ENCODE peak calls at places on chromosome 7, in seven cellular contexts. H is astrocyte, E is endodermal cell, I is H9, N is HT-29, X is NCI-H460, P is NCI-H2081. B is an unnamed sample.

GRCh38 chr7:3495530-3495929 is 194.5 kb downstream of the SDK1 start:
- DNase-seq in H (no peak), E (no peak), I (no peak), N (no peak), X (no peak), P (no peak), B (no peak)

GRCh38 chr7:42198974-42199668 is 37.9 kb downstream of the GLI3 start:
- DNase-seq in H (peak; percentile 72), E (no peak), I (no peak), N (no peak), X (no peak), P (no peak), B (no peak)

GRCh38 chr7:44534501-44534900 is 6.6 kb downstream of the NPC1L1 start:
- DNase-seq in H (no peak), E (peak; percentile 93), I (peak; percentile 85), N (peak; percentile 65), X (peak; percentile 49), P (peak; percentile 25), B (no peak)

GRCh38 chr7:100879685-100880261 is 4.9 kb downstream of the SRRT start:
- DNase-seq in H (no peak), E (no peak), I (no peak), N (no peak), X (no peak), P (no peak), B (no peak)

GRCh38 chr7:18495412-18496335 is at the start of gene HDAC9:
- DNase-seq in H (peak; percentile 69), E (peak; percentile 75), I (peak; percentile 66), N (no peak), X (no peak), P (peak; percentile 96), B (no peak)

GRCh38 chr7:139647085-139647484 is 123.6 kb downstream of the CLEC2L start:
- DNase-seq in H (peak; percentile 39), E (no peak), I (no peak), N (no peak), X (no peak), P (no peak), B (no peak)

GRCh38 chr7:100406767-100407166 is 21.7 kb downstream of the ZCWPW1 start:
- DNase-seq in H (peak; percentile 79), E (no peak), I (no peak), N (no peak), X (no peak), P (no peak), B (no peak)

GRCh38 chr7:69395072-69395714 is 203.1 kb upstream of the AUTS2 start:
- DNase-seq in H (peak; percentile 98), E (peak; percentile 71), I (no peak), N (no peak), X (no peak), P (no peak), B (no peak)

GRCh38 chr7:149125189-149125863 is 798 bp downstream of the ZNF425 start:
- DNase-seq in H (no peak), E (no peak), I (no peak), N (peak; percentile 72), X (no peak), P (no peak), B (no peak)